ENCODE peak calls at places on chromosomes 2 and 18, in five cellular contexts. P is SK-N-SH, L is GM12892, N is H1, H is HepG2. G is an unnamed sample.

GRCh38 chr2:169771612-169772011 is 27.1 kb upstream of the SSB start:
- DNase-seq in H (peak; percentile 32), L (no peak), P (no peak), N (no peak), G (no peak)

GRCh38 chr2:233413046-233413445 is 58.8 kb downstream of the DGKD start:
- DNase-seq in P (no peak), H (no peak), L (no peak), N (no peak), G (no peak)

GRCh38 chr18:77369644-77370043 is 120.0 kb downstream of the GALR1 start:
- DNase-seq in N (no peak), L (no peak), P (no peak), H (no peak), G (no peak)

GRCh38 chr2:201467666-201468065 is 16.1 kb downstream of the STRADB start:
- DNase-seq in N (no peak), L (no peak), P (no peak), H (no peak), G (no peak)

GRCh38 chr2:238947920-238948710 is 100.2 kb downstream of the TWIST2 start:
- DNase-seq in P (no peak), N (no peak), L (no peak), H (peak; percentile 28), G (no peak)

GRCh38 chr2:39837856-39838453 is 58.9 kb upstream of the THUMPD2 start:
- DNase-seq in N (no peak), P (peak; percentile 13), L (no peak), H (peak; percentile 61), G (no peak)

GRCh38 chr2:174438146-174438886 is 42.8 kb downstream of the SCRN3 start:
- DNase-seq in N (no peak), H (no peak), P (no peak), L (no peak), G (no peak)

GRCh38 chr2:69724540-69725159 is 17.3 kb upstream of the ANXA4 start:
- DNase-seq in P (peak; percentile 75), L (peak; percentile 44), H (peak; percentile 77), N (peak; percentile 50), G (peak; percentile 35)

GRCh38 chr2:177174456-177174855 is 38.1 kb upstream of the HNRNPA3 start:
- DNase-seq in L (no peak), N (no peak), P (no peak), H (no peak), G (no peak)

GRCh38 chr18:41353726-41354125 is 601.3 kb upstream of the PIK3C3 start:
- DNase-seq in P (no peak), N (no peak), L (no peak), H (no peak), G (no peak)

GRCh38 chr2:120205901-120206581 is 17.2 kb downstream of the TMEM185B start:
- DNase-seq in L (no peak), P (peak; percentile 55), H (no peak), N (no peak), G (no peak)

DNA sequence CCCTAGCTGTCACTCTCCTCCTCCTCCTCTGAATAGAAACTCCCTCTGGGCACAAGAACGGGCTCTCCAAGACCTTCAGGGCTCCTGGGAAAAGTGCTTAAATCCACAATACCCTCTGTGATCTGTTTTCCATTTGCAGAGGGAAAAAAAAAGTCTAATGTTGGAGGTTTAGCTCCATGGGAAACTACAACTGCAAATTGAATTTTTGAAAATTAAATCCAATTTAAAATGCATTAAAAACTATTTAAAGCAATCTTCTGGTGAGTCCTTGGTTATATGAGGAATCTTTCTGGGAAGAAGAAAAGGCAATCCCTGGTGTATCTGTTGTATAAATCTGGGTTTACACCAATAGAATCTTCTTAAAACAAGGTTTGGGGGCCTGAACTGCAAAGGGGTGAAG is 64.3 kb downstream of the NCKAP5 start:
- DNase-seq in L (no peak), N (no peak), P (peak; percentile 11), H (no peak), G (no peak)
- TF ChIP-seq TAF1 in L (no peak), N (no peak), P (no peak), H (no peak), G (no peak)

GRCh38 chr2:7394195-7394594 is 477.0 kb downstream of the RNF144A start:
- DNase-seq in N (no peak), H (no peak), P (no peak), L (no peak), G (no peak)

GRCh38 chr2:7392076-7392787 is 475.0 kb downstream of the RNF144A start:
- DNase-seq in L (no peak), P (no peak), H (no peak), N (no peak), G (no peak)
- TF ChIP-seq POLR2AphosphoS5 in L (no peak), P (no peak), H (no peak), N (no peak), G (no peak)

DNA sequence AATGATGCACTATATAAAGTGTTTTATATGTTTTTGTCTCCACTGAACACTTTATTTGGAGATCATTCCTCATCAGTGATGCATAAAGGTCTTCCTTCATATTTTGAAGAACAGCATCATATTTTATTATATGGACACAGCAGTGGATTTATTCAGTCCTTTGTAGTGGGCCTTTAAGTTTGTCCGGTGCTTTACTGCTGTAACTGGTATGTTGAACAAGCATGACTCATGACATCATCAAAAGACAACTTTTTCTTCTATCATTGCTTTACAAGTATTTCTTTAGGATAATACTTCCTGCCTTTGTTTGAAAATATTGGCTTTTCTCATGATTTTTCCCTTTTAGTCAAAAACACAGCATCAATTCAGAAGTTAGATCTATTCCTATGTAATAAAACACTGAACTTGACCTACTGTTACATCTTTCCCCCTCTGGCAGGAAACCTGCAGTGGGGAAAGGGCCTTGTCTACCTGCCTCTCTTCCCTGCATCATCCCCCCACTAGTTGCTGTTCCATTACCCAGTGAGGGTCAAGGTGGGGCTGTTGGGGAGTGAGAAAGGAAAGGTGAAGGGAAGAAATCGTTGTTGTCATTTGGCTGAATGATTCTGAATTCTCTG is 241.2 kb downstream of the CYP26B1 start:
- DNase-seq in H (no peak), P (no peak), L (no peak), N (no peak), G (no peak)
- TF ChIP-seq TAF1 in H (no peak), P (no peak), L (no peak), N (no peak), G (no peak)

GRCh38 chr2:153403937-153404336 is 74.6 kb downstream of the RPRM start:
- DNase-seq in L (no peak), P (no peak), N (no peak), H (no peak), G (no peak)
- TF ChIP-seq POLR2AphosphoS5 in L (no peak), P (no peak), N (no peak), H (no peak), G (no peak)

GRCh38 chr2:138090330-138090729 is 126.1 kb downstream of the HNMT start:
- DNase-seq in H (peak; percentile 64), L (peak; percentile 5), N (no peak), P (peak; percentile 34), G (peak; percentile 14)
- TF ChIP-seq TAF1 in H (no peak), L (no peak), N (no peak), P (no peak), G (no peak)

DNA sequence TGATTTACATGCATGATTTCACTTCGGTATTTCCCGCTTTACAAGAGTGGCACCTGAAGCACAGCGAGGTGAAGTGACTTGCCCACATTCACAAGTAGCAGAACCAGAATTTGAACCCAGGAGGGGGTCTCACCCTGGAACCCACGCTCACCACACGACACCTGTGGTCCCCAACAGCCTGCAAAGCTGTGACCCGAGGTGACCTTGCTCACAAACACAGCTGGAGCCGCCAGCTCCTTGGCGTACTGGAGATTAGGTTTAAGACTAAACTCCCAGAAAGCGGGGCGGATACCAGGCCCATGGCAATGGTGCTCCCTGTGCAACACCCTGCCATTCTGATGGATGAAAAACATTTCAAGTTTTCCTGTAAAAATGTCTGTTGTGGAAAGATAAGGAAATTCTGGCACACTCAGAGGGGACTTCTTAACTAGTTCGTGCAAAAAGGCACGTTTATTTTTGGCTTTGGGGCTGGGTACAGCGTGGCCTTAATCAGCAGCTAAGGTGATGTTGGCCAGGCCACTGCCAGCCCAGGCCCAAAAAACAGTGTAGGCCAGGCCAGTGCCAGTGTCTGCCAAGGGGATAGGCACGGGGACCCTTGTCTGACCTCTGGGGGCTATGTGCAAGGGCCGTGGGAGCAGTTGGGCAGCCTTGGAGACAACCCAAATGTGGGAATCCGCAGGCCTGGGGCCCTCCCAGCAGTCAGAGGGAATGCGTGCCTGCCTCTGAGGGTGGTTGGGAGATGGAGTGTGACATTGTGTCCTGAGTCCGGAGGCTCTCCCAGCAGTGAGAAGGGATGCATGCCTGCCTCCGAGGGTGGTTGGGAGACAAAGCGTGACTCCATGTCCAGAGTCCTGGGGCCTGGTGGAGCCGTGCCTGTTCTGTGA is 184.9 kb upstream of the HS6ST1 start:
- DNase-seq in N (no peak), L (no peak), P (no peak), H (no peak), G (no peak)
- TF ChIP-seq POLR2AphosphoS5 in N (no peak), L (no peak), P (no peak), H (no peak), G (no peak)

DNA sequence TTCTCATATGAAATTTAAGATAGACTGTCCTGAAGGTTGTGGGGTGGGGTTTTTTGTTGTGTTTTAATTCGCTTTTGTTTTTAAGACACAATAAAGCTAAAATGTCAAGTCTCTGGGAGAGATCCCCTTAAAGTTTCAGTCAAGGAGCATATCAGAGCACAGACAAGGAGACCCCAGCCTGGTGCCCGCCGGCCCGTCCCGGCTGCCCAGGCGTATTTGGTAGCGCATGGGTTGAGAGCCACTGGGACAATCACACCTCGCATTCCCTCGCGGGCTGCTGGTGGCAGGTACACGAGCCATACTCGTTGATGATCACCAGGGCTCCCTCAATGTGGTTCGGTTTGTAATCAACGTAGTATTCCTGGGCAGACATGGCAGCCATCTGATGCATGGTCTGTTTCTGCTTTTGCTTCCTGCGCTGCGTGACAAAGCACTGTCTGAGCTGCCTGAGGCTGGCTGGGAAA is 2.5 kb downstream of the LRRTM1 start:
- DNase-seq in N (no peak), P (peak; percentile 38), L (no peak), H (no peak), G (no peak)
- TF ChIP-seq TAF1 in N (no peak), P (no peak), L (no peak), H (no peak), G (no peak)

DNA sequence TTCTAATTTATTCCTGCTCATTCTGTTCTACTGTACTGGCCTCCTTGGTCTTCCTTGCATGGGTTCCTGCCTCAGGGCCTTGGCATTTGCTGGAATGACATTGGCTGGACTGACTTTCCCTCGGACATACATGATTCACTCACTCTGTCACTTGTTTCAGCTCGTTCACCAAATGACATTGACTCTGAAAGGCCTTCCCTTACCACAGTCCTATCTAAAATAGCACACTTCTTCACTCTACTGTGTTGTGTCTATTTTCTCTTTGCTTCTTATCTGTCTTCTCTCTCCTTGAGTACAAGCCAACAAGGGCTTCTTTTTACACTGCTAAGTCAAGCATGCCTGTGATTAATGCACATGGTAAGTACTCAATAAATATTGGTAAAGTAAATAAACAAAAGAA is 65.6 kb downstream of the SCG2 start:
- DNase-seq in L (no peak), P (no peak), H (no peak), N (no peak), G (no peak)
- TF ChIP-seq POLR2AphosphoS5 in L (no peak), P (no peak), H (no peak), N (no peak), G (no peak)